ENCODE peak calls at places on chromosome 5, in seven cellular contexts. V is fibroblast of lung, G is PC-9, D is HCT116, P is PC-3, A is GM23338, O is hepatocyte. W is an unnamed sample.

GRCh38 chr5:150142800-150143724 is 12.6 kb downstream of the PDGFRB start:
- DNase-seq in P (peak; percentile 85), D (peak; percentile 33), A (no peak), G (peak; percentile 65), O (peak; percentile 81), V (peak; percentile 96), W (no peak)

GRCh38 chr5:122319897-122320296 is 7.9 kb downstream of the SNCAIP start:
- DNase-seq in P (no peak), O (no peak), D (no peak), G (no peak), V (no peak), A (no peak), W (no peak)

GRCh38 chr5:34687269-34688011 is 31.3 kb downstream of the RAI14 start:
- DNase-seq in V (peak; percentile 95), G (no peak), P (no peak), O (peak; percentile 41), A (no peak), D (peak; percentile 28), W (no peak)

GRCh38 chr5:76874088-76874581 is 24.3 kb downstream of the S100Z start:
- DNase-seq in P (no peak), O (no peak), G (no peak), V (peak; percentile 20), D (no peak), A (no peak), W (no peak)

GRCh38 chr5:142783601-142784291 is 13.6 kb downstream of the ARHGAP26 start:
- DNase-seq in G (no peak), A (no peak), P (no peak), V (peak; percentile 4), D (no peak), O (no peak), W (peak; percentile 71)

GRCh38 chr5:180519098-180519497 is 24.9 kb downstream of the CNOT6 start:
- DNase-seq in O (no peak), G (no peak), D (no peak), P (no peak), V (peak; percentile 78), A (no peak), W (no peak)

GRCh38 chr5:14849516-14850294 is 21.9 kb downstream of the ANKH start:
- DNase-seq in D (no peak), A (peak; percentile 22), G (peak; percentile 79), P (peak; percentile 52), V (peak; percentile 66), O (no peak), W (no peak)

GRCh38 chr5:2750026-2750757 is 1.3 kb downstream of the IRX2 start:
- DNase-seq in O (peak; percentile 45), V (no peak), P (no peak), D (no peak), A (peak; percentile 93), G (no peak), W (no peak)

GRCh38 chr5:43172779-43173178 is 19.2 kb upstream of the NIM1K start:
- DNase-seq in G (no peak), O (no peak), P (no peak), V (no peak), A (no peak), D (no peak), W (no peak)

GRCh38 chr5:36507332-36507952 is 99.0 kb upstream of the SLC1A3 start:
- DNase-seq in G (peak; percentile 52), O (peak; percentile 82), A (peak; percentile 91), D (peak; percentile 48), P (peak; percentile 86), V (peak; percentile 52), W (peak; percentile 85)

GRCh38 chr5:154971501-154971900 is 30.6 kb downstream of the MRPL22 start:
- DNase-seq in V (peak; percentile 82), O (no peak), A (no peak), G (no peak), P (no peak), D (no peak), W (no peak)

GRCh38 chr5:78518365-78519197 is 130.0 kb downstream of the LHFPL2 start:
- DNase-seq in V (peak; percentile 94), A (peak; percentile 44), P (peak; percentile 73), O (peak; percentile 86), G (peak; percentile 78), D (no peak), W (no peak)

GRCh38 chr5:76174101-76174500 is 90.9 kb downstream of the SV2C start:
- DNase-seq in P (no peak), O (no peak), G (no peak), D (no peak), V (no peak), A (no peak), W (no peak)

GRCh38 chr5:130747556-130747955 is 417.5 kb downstream of the HINT1 start:
- DNase-seq in A (no peak), D (no peak), P (no peak), V (no peak), O (no peak), G (no peak), W (peak; percentile 5)

GRCh38 chr5:142246263-142246662 is 78.6 kb downstream of the SPRY4 start:
- DNase-seq in V (peak; percentile 91), P (peak; percentile 32), A (no peak), D (no peak), G (peak; percentile 45), O (no peak), W (no peak)

GRCh38 chr5:130243641-130244040 is 339.4 kb downstream of the CHSY3 start:
- DNase-seq in V (no peak), A (peak; percentile 54), D (no peak), O (no peak), G (no peak), P (no peak), W (no peak)

GRCh38 chr5:170538096-170538465 is 34.3 kb downstream of the KCNIP1 start:
- DNase-seq in P (no peak), O (peak; percentile 26), G (no peak), A (no peak), V (no peak), D (no peak), W (no peak)

GRCh38 chr5:174504266-174504726 is 220.1 kb upstream of the MSX2 start:
- DNase-seq in V (peak; percentile 36), D (no peak), O (no peak), A (no peak), G (no peak), P (peak; percentile 46), W (peak; percentile 61)

GRCh38 chr5:35780236-35780635 is 76.5 kb upstream of the IL7R start:
- DNase-seq in O (no peak), G (no peak), D (no peak), P (no peak), A (no peak), V (no peak), W (no peak)

GRCh38 chr5:39794511-39794910 is 369.7 kb upstream of the DAB2 start:
- DNase-seq in O (no peak), V (peak; percentile 5), A (no peak), P (no peak), G (no peak), D (no peak), W (peak; percentile 49)

GRCh38 chr5:135029468-135030122 is 4.4 kb downstream of the PITX1 start:
- DNase-seq in P (no peak), D (no peak), G (no peak), A (no peak), O (no peak), V (no peak), W (no peak)
- TF ChIP-seq EZH2 in P (no peak), D (no peak), G (no peak), A (peak; percentile 98), O (no peak), V (no peak), W (no peak)

DNA sequence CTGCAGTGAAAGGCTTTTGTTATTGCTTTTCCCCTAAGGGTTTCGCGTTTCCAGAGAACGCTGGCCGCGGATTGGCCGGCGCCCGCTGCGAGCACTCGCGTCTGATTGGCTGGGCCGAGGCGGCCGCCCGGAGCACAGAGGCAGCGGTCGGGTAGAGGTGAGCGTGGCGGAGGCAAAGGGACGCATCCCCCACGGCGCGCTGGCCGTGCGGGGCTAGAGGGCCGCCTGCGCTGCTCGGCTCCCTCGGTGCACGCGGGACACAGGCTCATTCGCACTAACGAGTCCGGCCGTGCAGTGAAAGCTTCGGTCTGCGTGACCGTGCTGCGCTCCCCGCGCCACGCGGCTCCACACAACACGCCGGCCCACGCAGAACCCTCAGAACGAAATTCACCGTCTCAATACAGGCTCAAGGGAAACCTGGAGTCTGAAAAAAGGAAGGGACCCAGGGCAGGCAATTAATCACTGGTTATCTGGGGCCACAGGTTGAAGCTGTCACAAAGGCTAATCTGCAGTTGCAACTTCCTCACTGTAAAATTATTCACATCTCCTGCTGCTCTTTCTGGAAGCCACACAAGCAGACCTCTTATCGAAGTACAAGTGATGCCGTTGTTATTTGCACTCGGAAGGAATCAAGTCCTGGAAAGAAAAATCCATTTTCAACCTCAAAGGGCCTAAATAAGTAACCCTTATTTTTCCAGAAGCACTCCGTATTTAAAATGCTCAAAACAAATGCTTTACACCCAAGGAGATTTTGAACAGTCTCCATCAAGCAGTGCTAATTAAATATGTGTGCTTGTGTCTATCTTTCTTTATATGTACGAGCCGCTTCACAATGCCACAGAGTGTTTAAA is 94.6 kb downstream of the ZNF608 start:
- DNase-seq in O (peak; percentile 86), P (peak; percentile 70), A (peak; percentile 87), V (peak; percentile 82), G (peak; percentile 38), D (no peak), W (peak; percentile 76)
- H3K4me1 ChIP-seq in O (peaks cover 76% of the 10 kb centered on the region), P (peaks cover 50% of the 10 kb centered on the region), A (peaks cover 44% of the 10 kb centered on the region), V (peaks cover 27% of the 10 kb centered on the region), G (peaks cover 67% of the 10 kb centered on the region), D (peaks cover 69% of the 10 kb centered on the region), W (peaks cover 43% of the 10 kb centered on the region)

GRCh38 chr5:37834542-37835399 is 5.1 kb downstream of the GDNF start:
- DNase-seq in P (no peak), V (peak; percentile 49), G (no peak), A (peak; percentile 77), O (peak; percentile 34), D (no peak), W (no peak)
- TF ChIP-seq CTCF in P (no peak), V (no peak), G (no peak), A (no peak), O (peak; percentile 13), D (no peak), W (no peak)

DNA sequence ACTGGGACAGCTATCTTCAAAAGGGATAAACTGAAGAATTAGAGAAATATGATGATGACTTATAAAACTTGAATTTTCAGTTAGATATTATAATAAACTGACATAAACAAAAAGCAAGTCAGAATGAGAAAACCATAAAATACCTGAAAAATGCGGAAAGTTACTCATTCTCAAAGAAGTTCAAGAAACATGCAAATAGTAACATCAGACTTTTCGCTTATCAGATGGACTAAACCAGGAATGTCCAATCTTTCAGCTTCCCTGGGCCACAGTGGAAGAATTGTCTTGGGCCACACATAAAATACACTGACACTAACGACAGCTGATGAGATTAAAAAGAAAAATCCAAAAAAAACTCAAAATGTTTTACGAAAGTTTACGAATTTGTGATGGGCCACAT is 53.9 kb downstream of the DROSHA start:
- DNase-seq in P (no peak), O (no peak), G (no peak), V (no peak), D (no peak), A (no peak), W (no peak)
- TF ChIP-seq EZH2 in P (no peak), O (no peak), G (no peak), V (no peak), D (no peak), A (no peak), W (no peak)

DNA sequence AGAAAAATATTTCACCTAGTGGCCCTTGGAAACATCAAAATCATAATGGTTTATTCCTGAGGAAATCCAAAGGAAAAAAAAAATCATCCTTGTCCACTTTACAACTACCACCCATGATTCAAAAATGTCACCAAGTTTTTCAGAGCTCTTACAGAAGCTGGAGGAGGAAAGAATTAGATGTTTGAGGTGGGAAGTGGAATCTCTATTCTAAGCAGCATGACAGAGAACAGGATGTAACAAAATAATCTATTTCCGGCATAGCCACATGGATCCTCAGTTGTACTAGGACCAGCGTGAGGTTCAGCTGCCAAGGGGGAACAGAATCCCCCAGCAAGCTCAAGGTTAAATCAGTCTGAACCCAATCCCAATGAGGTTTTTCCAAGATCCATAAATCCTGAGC is 40.2 kb downstream of the FBXW11 start:
- DNase-seq in V (no peak), P (no peak), D (no peak), G (no peak), A (no peak), O (no peak), W (peak; percentile 71)
- H3K4me1 ChIP-seq in V (peaks cover 2% of the 10 kb centered on the region), P (no peaks in the 10 kb centered on the region), D (no peaks in the 10 kb centered on the region), G (no peaks in the 10 kb centered on the region), A (peaks cover 45% of the 10 kb centered on the region), O (peaks cover 4% of the 10 kb centered on the region), W (peaks cover 37% of the 10 kb centered on the region)